ENCODE peak calls at places on chromosomes 13 and 19, in six cellular contexts. S is mesothelial cell of epicardium, O is mesenteric fat pad, E is NCI-H345, H is GM20000, W is NCI-H1092 treated with DMSO at 0.1 percent for 48 hours. P is an unnamed sample.

GRCh38 chr13:77176350-77176749 is 149.4 kb upstream of the FBXL3 start:
- DNase-seq in S (no peak), O (no peak), W (no peak), H (no peak), E (no peak), P (no peak)

GRCh38 chr19:46611791-46612190 is 10.7 kb downstream of the CALM3 start:
- DNase-seq in H (no peak), S (no peak), O (peak), E (no peak), W (no peak), P (no peak)

GRCh38 chr13:27770809-27771208 is 21.5 kb upstream of the GSX1 start:
- DNase-seq in O (no peak), H (peak), E (peak), S (no peak), W (peak), P (no peak)

GRCh38 chr13:109162248-109163051 is 533.0 kb downstream of the MYO16 start:
- DNase-seq in S (no peak), O (no peak), W (no peak), E (no peak), H (peak), P (no peak)

GRCh38 chr19:45152504-45153338 is 8.1 kb downstream of the NKPD1 start:
- DNase-seq in W (no peak), S (no peak), H (peak), O (no peak), E (peak), P (no peak)

GRCh38 chr13:52158629-52159158 is 703 bp downstream of the NEK3 start:
- DNase-seq in S (no peak), W (no peak), E (no peak), O (no peak), H (peak), P (no peak)

GRCh38 chr13:31885994-31886393 is 145.6 kb upstream of the FRY start:
- DNase-seq in E (no peak), H (no peak), O (no peak), W (no peak), S (no peak), P (no peak)

GRCh38 chr13:49315036-49315565 is 67.4 kb downstream of the CDADC1 start:
- DNase-seq in S (no peak), W (no peak), E (no peak), O (no peak), H (no peak), P (no peak)

GRCh38 chr13:73876323-73876722 is 257.9 kb downstream of the KLF12 start:
- DNase-seq in E (no peak), H (no peak), S (no peak), O (no peak), W (no peak), P (no peak)

GRCh38 chr19:14152713-14153112 is 16.3 kb upstream of the ASF1B start:
- DNase-seq in S (no peak), H (no peak), E (no peak), O (no peak), W (no peak), P (no peak)

GRCh38 chr19:38394488-38394887 is 6.0 kb downstream of the SPRED3 start:
- DNase-seq in E (no peak), O (no peak), W (no peak), H (peak), S (no peak), P (no peak)

GRCh38 chr19:30069535-30070197 is 127.6 kb downstream of the URI1 start:
- DNase-seq in S (no peak), W (no peak), E (no peak), O (peak), H (no peak), P (no peak)

GRCh38 chr19:3604987-3605343 is 1.7 kb downstream of the TBXA2R start:
- DNase-seq in O (no peak), S (no peak), W (no peak), E (no peak), H (peak), P (no peak)

GRCh38 chr19:28242317-28242927 is 970.5 kb downstream of the UQCRFS1 start:
- DNase-seq in H (peak), S (no peak), O (no peak), W (peak), E (peak), P (no peak)

GRCh38 chr19:7905859-7906258 is 2.2 kb downstream of the MAP2K7 start:
- DNase-seq in S (no peak), W (no peak), E (no peak), O (no peak), H (no peak), P (no peak)

GRCh38 chr19:2421581-2422306 is 5.6 kb downstream of the TIMM13 start:
- DNase-seq in W (no peak), H (no peak), E (no peak), O (no peak), S (no peak), P (no peak)

GRCh38 chr19:51375504-51376221 is 3.2 kb upstream of the NKG7 start:
- DNase-seq in E (no peak), S (no peak), H (no peak), W (no peak), O (no peak), P (no peak)

GRCh38 chr19:53463263-53463662 is 4.3 kb upstream of the ZNF813 start:
- DNase-seq in W (no peak), E (no peak), O (no peak), S (no peak), H (no peak), P (no peak)

GRCh38 chr13:112885782-112886268 is 83.2 kb upstream of the MCF2L start:
- DNase-seq in O (no peak), S (peak), H (peak), W (peak), E (peak), P (peak)

P was measured in omental fat pad.